ENCODE peak calls at places on chromosome 6, in ten cellular contexts. U is AG04450, C is tibial nerve, V is body of pancreas, M is mammary epithelial cell, Y is glutamatergic neuron, P is activated B cell treated with CpG ODN at 0.5 μM for 24 hours, G is ovary, F is GM13976, O is thoracic aorta. N is an unnamed sample.

GRCh38 chr6:166589334-166589731 is 2.9 kb upstream of the RAMACL start:
- DNase-seq in U (no peak), C (no peak), V (no peak), M (no peak), Y (no peak), P (no peak), G (no peak), F (peak), O (no peak), N (no peak)

GRCh38 chr6:12017263-12017662 is 5.2 kb downstream of the HIVEP1 start:
- DNase-seq in U (no peak), C (no peak), V (no peak), M (no peak), Y (no peak), P (no peak), G (no peak), F (no peak), O (no peak), N (no peak)

GRCh38 chr6:42742116-42742894 is 3.6 kb downstream of the TBCC start:
- DNase-seq in U (no peak), C (no peak), V (peak), M (peak), Y (no peak), P (no peak), G (no peak), F (no peak), O (no peak), N (no peak)

GRCh38 chr6:58073263-58073662 is 755.8 kb downstream of the PRIM2 start:
- DNase-seq in U (no peak), C (no peak), V (no peak), M (no peak), Y (no peak), P (no peak), G (no peak), F (no peak), O (no peak), N (no peak)

GRCh38 chr6:73129653-73130443 is 95.4 kb downstream of the KHDC1L start:
- DNase-seq in U (peak), C (peak), V (peak), M (peak), Y (peak), P (peak), G (peak), F (peak), O (peak), N (peak)

GRCh38 chr6:100300221-100300736 is 164.4 kb downstream of the SIM1 start:
- DNase-seq in U (peak), C (no peak), V (no peak), M (peak), Y (no peak), P (no peak), G (no peak), F (no peak), O (no peak), N (peak)

GRCh38 chr6:141483561-141484061 is 649.1 kb upstream of the GJE1 start:
- DNase-seq in U (peak), C (no peak), V (peak), M (peak), Y (no peak), P (no peak), G (no peak), F (peak), O (no peak), N (no peak)

GRCh38 chr6:26268659-26269402 is 96.2 kb upstream of the BTN3A2 start:
- DNase-seq in U (no peak), C (no peak), V (no peak), M (peak), Y (no peak), P (no peak), G (no peak), F (no peak), O (no peak), N (peak)

GRCh38 chr6:134436281-134436815 is 118.4 kb upstream of the SGK1 start:
- DNase-seq in U (peak), C (no peak), V (peak), M (peak), Y (no peak), P (no peak), G (peak), F (peak), O (peak), N (peak)

GRCh38 chr6:149454405-149454848 is 30.4 kb downstream of the ZC3H12D start:
- DNase-seq in U (peak), C (peak), V (peak), M (peak), Y (no peak), P (no peak), G (peak), F (no peak), O (peak), N (peak)

GRCh38 chr6:34021839-34022190 is 124.1 kb downstream of the GRM4 start:
- DNase-seq in U (no peak), C (no peak), V (peak), M (no peak), Y (no peak), P (no peak), G (no peak), F (no peak), O (no peak), N (peak)

GRCh38 chr6:159978291-159979135 is 9.6 kb downstream of the IGF2R start:
- DNase-seq in U (no peak), C (no peak), V (peak), M (no peak), Y (no peak), P (peak), G (no peak), F (peak), O (no peak), N (peak)

GRCh38 chr6:47261191-47261590 is 48.5 kb downstream of the TNFRSF21 start:
- DNase-seq in U (no peak), C (no peak), V (no peak), M (no peak), Y (no peak), P (no peak), G (no peak), F (no peak), O (no peak), N (no peak)

GRCh38 chr6:33999567-33999966 is 146.3 kb downstream of the GRM4 start:
- DNase-seq in U (no peak), C (no peak), V (no peak), M (no peak), Y (peak), P (no peak), G (no peak), F (no peak), O (no peak), N (no peak)

GRCh38 chr6:4728949-4729348 is 47.3 kb upstream of the CDYL start:
- DNase-seq in U (no peak), C (no peak), V (no peak), M (no peak), Y (no peak), P (no peak), G (no peak), F (no peak), O (no peak), N (no peak)

GRCh38 chr6:4728436-4728769 is 47.8 kb upstream of the CDYL start:
- DNase-seq in U (no peak), C (no peak), V (no peak), M (no peak), Y (no peak), P (no peak), G (no peak), F (no peak), O (no peak), N (no peak)

GRCh38 chr6:4727236-4727635 is 49.0 kb upstream of the CDYL start:
- DNase-seq in U (no peak), C (no peak), V (no peak), M (no peak), Y (no peak), P (no peak), G (no peak), F (no peak), O (no peak), N (no peak)

GRCh38 chr6:4731996-4732395 is 44.2 kb upstream of the CDYL start:
- DNase-seq in U (no peak), C (no peak), V (no peak), M (no peak), Y (no peak), P (no peak), G (no peak), F (no peak), O (no peak), N (no peak)

GRCh38 chr6:4727671-4728435 is 48.4 kb upstream of the CDYL start:
- DNase-seq in U (no peak), C (no peak), V (no peak), M (no peak), Y (no peak), P (no peak), G (no peak), F (no peak), O (no peak), N (peak)
- TF ChIP-seq CTCF in U (no peak), C (no peak), V (no peak), M (no peak), Y (no peak), P (no peak), G (no peak), F (peak), O (no peak), N (no peak)

DNA sequence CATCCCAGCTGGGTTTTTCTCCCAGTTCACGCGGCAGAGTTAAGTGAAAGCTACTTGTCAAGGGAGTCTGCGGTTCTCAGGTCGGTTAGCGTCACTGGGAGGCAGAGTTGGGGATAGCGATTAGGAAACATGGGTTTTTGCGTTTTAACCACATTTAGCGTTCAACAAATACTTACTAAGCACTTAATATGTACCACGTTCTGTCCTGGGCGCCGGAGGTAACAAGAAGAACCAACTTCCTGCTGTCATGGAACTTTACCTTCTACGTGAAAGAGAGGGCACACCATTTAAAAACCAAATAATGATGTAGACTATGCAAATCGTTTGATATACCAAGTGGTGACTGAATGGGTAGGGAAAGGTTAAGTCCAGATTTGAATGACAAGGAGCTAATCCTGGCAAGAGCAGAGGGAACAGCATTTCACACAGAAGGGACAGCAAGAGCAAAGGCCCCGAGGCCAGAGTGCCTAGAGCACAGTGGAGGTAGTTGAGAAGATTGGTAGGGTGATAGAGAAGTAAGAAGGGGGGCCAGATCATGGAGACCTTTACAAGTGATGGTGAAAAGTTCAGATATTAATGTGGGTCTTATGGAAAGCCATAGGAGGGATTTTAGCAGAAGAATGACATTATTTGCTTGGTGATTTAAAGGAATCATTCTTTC is 740 bp downstream of the RIOK1 start:
- DNase-seq in U (peak), C (no peak), V (no peak), M (no peak), Y (no peak), P (no peak), G (no peak), F (peak), O (no peak), N (no peak)
- TF ChIP-seq CTCF in U (no peak), C (no peak), V (no peak), M (peak), Y (peak), P (no peak), G (no peak), F (no peak), O (no peak), N (no peak)

GRCh38 chr6:3456794-3457709 is at the start of gene SLC22A23:
- DNase-seq in U (no peak), C (peak), V (peak), M (peak), Y (peak), P (peak), G (peak), F (peak), O (no peak), N (peak)
- TF ChIP-seq CTCF in U (peak), C (peak), V (peak), M (peak), Y (peak), P (no peak), G (peak), F (peak), O (peak), N (peak)

DNA sequence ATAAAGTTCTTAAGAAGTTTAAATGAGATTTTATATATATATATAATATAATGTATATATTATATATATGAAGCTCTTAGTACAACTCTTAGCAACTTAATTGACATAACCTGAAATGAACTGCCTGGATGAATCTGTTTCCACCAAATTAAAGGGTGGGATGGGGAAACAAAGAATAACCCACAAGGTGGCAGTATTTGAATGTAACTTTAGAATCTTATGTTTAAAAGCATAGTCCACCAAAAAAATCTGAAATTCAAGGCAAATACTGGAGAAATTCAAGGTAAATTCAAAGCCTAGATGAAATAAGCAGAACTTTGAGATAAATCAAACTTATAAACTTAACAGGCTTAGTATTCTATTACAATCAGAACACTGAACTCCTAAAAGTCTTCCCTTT is 4.4 kb upstream of the IBTK start:
- DNase-seq in U (no peak), C (no peak), V (no peak), M (no peak), Y (no peak), P (no peak), G (no peak), F (peak), O (no peak), N (peak)
- TF ChIP-seq CTCF in U (peak), C (peak), V (peak), M (peak), Y (peak), P (no peak), G (peak), F (peak), O (peak), N (no peak)

GRCh38 chr6:93799226-93799625 is 379.9 kb upstream of the EPHA7 start:
- DNase-seq in U (no peak), C (no peak), V (no peak), M (no peak), Y (no peak), P (no peak), G (no peak), F (no peak), O (no peak), N (no peak)
- TF ChIP-seq CTCF in U (no peak), C (no peak), V (no peak), M (no peak), Y (no peak), P (no peak), G (no peak), F (no peak), O (no peak), N (no peak)

GRCh38 chr6:138504764-138505689 is 5.7 kb upstream of the NHSL1 start:
- DNase-seq in U (no peak), C (no peak), V (no peak), M (no peak), Y (no peak), P (no peak), G (no peak), F (no peak), O (no peak), N (no peak)

GRCh38 chr6:138508676-138508988 is 9.3 kb upstream of the NHSL1 start:
- DNase-seq in U (no peak), C (no peak), V (no peak), M (no peak), Y (no peak), P (no peak), G (no peak), F (no peak), O (no peak), N (no peak)

GRCh38 chr6:138512615-138513014 is 13.3 kb upstream of the NHSL1 start:
- DNase-seq in U (no peak), C (no peak), V (no peak), M (no peak), Y (no peak), P (no peak), G (no peak), F (no peak), O (no peak), N (no peak)

GRCh38 chr6:138507977-138508675 is 8.8 kb upstream of the NHSL1 start:
- DNase-seq in U (no peak), C (no peak), V (no peak), M (no peak), Y (no peak), P (no peak), G (no peak), F (no peak), O (no peak), N (no peak)

DNA sequence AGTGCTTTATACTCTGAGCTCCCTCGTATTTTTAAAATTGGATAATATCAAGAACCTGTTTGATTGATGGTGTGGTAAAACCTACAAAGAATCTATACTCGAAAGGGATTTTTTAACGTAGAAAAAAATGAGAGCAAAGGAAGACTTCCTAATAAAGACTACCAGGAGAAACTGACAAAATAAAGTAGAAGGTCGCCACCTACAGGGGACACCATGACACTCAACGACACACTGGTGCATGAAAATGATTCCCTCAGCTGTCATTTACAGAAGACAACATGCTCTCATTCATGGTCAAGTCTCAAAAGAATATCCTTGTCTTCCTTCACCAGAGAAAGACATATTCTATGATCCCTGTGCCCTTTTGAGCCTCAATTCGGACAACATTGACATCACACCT is 10.1 kb upstream of the NHSL1 start:
- DNase-seq in U (no peak), C (no peak), V (peak), M (peak), Y (peak), P (no peak), G (no peak), F (peak), O (no peak), N (peak)
- TF ChIP-seq CTCF in U (peak), C (peak), V (peak), M (peak), Y (peak), P (no peak), G (no peak), F (peak), O (no peak), N (peak)

N was measured in Calu3.